ENCODE peak calls at places on chromosomes 7 and 10, in six cellular contexts. R, F, H, M, B and U are unnamed samples.

GRCh38 chr10:30172663-30173062 is 113.3 kb upstream of the JCAD start:
- DNase-seq in R (no peak), F (no peak), H (no peak), M (no peak), B (no peak), U (no peak)

GRCh38 chr7:92732451-92733036 is 103.8 kb downstream of the CDK6 start:
- DNase-seq in R (no peak), F (no peak), H (no peak), M (no peak), B (no peak), U (no peak)

GRCh38 chr7:63117-63480 is 129.3 kb upstream of the FAM20C start:
- DNase-seq in R (no peak), F (no peak), H (no peak), M (no peak), B (no peak), U (no peak)

GRCh38 chr10:71085689-71086438 is 126.5 kb upstream of the UNC5B start:
- DNase-seq in R (peak), F (peak), H (peak), M (no peak), B (no peak), U (no peak)

GRCh38 chr7:24917510-24918239 is 62.3 kb downstream of the OSBPL3 start:
- DNase-seq in R (no peak), F (no peak), H (no peak), M (peak), B (no peak), U (peak)

GRCh38 chr7:30863694-30864011 is 48.0 kb upstream of the AQP1 start:
- DNase-seq in R (no peak), F (no peak), H (no peak), M (peak), B (no peak), U (peak)

GRCh38 chr10:127939786-127940330 is 33.0 kb downstream of the PTPRE start:
- DNase-seq in R (no peak), F (no peak), H (no peak), M (no peak), B (no peak), U (no peak)

GRCh38 chr7:151838861-151839381 is 38.0 kb downstream of the PRKAG2 start:
- DNase-seq in R (no peak), F (no peak), H (no peak), M (no peak), B (no peak), U (no peak)

GRCh38 chr7:152872745-152873118 is 113.2 kb downstream of the ACTR3B start:
- DNase-seq in R (peak), F (no peak), H (no peak), M (no peak), B (no peak), U (no peak)

GRCh38 chr7:74405191-74405898 is 48.4 kb upstream of the GTF2IRD1 start:
- DNase-seq in R (peak), F (peak), H (peak), M (no peak), B (peak), U (no peak)

GRCh38 chr7:130490287-130490686 is 1.6 kb upstream of the MEST start:
- DNase-seq in R (peak), F (peak), H (peak), M (no peak), B (no peak), U (peak)

GRCh38 chr7:29596593-29597178 is 33.1 kb downstream of the PRR15 start:
- DNase-seq in R (no peak), F (no peak), H (no peak), M (no peak), B (no peak), U (no peak)

DNA sequence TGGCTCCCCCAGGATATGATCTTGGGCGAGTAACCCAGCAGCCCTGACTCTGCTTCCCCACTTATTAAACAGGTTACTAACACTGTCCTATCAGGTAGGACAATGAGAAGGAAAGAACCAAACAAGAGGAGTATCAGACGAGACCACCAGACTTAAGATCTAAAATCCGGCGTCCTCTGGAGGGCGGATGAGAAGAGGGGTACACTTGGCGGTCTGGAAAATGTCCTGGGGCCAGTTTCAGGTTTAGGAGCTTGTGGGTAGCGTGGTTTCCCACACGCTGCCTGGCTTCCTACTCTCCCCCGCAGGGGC is 644 bp downstream of the ZNF32 start:
- DNase-seq in R (no peak), F (no peak), H (no peak), M (no peak), B (no peak), U (peak)
- H3K18ac ChIP-seq in R (peak), F (peak), H (peak), M (no peak), B (no peak), U (peak)

DNA sequence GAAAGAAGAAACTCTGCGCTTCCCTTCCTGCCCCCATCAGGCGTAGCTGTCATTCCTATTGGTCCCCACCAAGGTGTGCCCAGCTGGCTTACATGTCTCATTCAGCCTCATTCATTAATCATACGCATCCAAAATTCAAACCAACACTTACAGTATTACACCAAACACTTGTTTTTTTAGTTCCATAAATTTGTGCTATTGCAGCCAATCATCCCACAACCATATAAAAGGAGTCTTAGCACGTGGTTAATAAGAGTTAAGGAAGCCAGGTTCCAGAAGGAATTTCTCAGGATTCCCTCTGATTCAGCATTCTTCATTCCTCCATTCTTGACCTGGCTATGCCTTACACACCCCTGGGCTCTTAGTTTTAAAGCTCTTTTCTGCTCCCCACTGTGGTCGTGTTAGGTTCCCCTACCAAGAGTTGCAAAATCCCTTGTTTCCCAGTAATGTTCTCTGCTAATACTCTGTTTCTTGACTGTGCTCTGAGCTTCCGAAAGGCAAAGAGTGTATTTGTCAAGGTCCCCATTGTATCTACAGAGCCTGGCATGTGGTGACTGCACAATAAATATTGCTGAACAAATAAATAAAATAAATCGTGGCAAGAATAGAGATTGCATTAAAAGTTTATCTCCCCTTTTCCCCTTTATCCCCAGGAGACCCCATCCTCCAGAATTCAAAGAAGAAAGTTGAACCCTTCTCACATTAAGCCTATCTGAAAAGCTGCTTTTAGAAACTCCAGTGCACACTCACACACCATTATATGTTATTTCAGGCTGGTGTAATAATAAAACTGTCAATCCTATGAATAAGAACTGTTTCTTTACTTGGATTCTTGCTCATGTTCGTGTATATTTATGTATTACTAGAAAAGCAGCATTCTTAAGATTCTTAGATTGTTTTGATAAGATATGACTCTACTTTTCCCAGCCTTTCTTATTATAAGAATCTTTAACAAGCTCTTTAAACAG is 514.4 kb downstream of the INHBA start:
- DNase-seq in R (no peak), F (no peak), H (peak), M (peak), B (no peak), U (peak)
- H2AK5ac ChIP-seq in R (no peak), F (no peak), H (no peak), M (peak), B (no peak), U (no peak)

DNA sequence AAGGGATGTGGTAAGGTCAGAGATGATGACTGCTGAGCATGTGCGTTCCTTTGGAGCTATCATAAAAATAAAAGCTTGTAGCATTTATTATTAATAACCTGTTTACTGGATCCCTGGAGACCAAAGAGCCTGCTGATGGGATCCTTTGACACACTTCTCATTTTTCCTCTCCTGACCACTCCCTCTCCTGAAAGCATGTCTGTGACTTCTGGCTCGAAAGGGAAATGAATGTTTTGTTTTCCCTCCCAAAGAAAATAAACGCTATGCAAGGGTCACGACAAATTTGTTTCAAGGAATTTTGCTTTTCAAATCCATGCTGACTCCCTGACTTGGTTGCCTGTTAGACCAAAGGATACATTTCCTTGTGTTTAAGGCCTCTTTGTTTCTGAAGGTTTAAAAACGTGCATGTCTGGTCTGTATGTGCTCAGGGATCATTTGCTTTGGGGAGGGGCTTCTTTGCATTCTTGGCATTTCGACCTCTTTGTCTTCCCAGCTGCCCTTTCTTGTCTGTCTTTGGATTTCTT is 185.1 kb upstream of the AGK start:
- DNase-seq in R (peak), F (peak), H (peak), M (no peak), B (no peak), U (peak)
- H3K18ac ChIP-seq in R (peak), F (no peak), H (no peak), M (no peak), B (peak), U (no peak)

DNA sequence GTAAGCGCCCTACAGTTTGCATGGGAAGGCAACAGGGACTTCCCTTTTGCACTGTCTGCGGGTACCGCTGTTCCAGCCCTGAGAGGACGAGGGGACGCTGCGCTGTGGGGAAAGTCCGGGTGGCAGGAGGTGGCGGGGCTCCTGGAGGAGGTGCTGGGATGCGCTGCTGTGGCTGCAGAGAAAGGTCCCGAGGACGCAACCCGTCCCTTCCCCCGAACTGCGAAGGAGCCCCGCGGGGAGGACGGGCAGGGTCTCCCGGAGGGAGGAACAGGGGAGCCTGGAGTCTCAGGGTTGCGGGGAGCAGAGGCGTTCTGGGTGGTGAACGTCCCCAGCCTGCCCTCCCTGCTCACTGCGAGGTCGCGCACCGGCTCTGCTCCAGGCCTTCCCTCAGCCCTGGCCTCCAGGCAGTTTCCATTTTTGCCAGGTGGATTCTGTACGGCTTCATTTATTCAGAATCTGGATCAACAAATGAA is 91.6 kb downstream of the CXCL12 start:
- DNase-seq in R (no peak), F (no peak), H (no peak), M (no peak), B (no peak), U (peak)
- H2AK5ac ChIP-seq in R (no peak), F (peak), H (no peak), M (peak), B (no peak), U (no peak)

DNA sequence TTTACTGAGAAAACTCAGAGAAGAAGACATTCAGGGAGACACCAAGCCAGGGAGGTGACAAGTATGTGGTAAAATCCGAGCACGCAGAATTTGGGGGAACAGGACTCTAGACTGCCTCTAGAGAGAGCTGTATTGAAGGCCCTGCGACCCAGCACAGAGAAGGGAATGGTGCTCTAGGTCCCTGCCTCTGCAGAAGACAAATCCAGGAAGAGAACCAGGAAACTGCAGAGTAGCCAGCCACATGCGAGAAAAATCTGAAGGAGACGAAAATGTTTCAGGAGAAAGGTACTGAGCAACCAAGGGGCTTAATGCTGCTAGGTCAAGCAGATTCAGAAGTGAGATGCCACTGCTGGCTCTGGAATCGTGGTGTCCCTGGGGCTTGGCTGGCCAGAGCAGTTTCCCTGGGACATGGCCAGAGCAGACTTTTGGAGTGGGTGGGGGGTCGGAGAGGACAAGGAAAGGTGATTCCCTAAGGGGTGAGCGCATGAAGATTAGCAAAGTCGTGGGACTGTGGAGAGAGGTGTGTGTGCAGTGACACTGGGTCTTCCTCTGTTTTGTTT is 158.0 kb upstream of the KLF6 start:
- DNase-seq in R (no peak), F (no peak), H (peak), M (no peak), B (no peak), U (no peak)
- H3K18ac ChIP-seq in R (no peak), F (no peak), H (no peak), M (peak), B (no peak), U (peak)